ENCODE peak calls at places on chromosomes 7 and 10, in ten cellular contexts. One of them, this sample, is unnamed.

GRCh38 chr7:128755816-128756476 is 16.8 kb downstream of the CALU start:
- DNase-seq in upper lobe of right lung: no peak
- DNase-seq in heart left ventricle: no peak
- DNase-seq in WERI-Rb-1: no peak
- DNase-seq in fibroblast of lung: peak; percentile 92
- DNase-seq in AG10803: peak; percentile 99
- DNase-seq in foreskin fibroblast: peak; percentile 91
- DNase-seq in pancreas: no peak
- DNase-seq in bronchial epithelial cell: no peak
- DNase-seq in mesendoderm: no peak
- DNase-seq in this sample: no peak

GRCh38 chr7:70098133-70098561 is 499.9 kb downstream of the AUTS2 start:
- DNase-seq in AG10803: no peak
- DNase-seq in bronchial epithelial cell: no peak
- DNase-seq in pancreas: no peak
- DNase-seq in mesendoderm: no peak
- DNase-seq in upper lobe of right lung: no peak
- DNase-seq in fibroblast of lung: no peak
- DNase-seq in WERI-Rb-1: no peak
- DNase-seq in heart left ventricle: no peak
- DNase-seq in foreskin fibroblast: no peak
- DNase-seq in this sample: no peak

GRCh38 chr10:4431114-4431862 is 394.7 kb upstream of the AKR1E2 start:
- DNase-seq in bronchial epithelial cell: peak; percentile 5
- DNase-seq in heart left ventricle: no peak
- DNase-seq in mesendoderm: peak; percentile 16
- DNase-seq in WERI-Rb-1: peak; percentile 9
- DNase-seq in AG10803: peak; percentile 58
- DNase-seq in foreskin fibroblast: peak; percentile 32
- DNase-seq in pancreas: no peak
- DNase-seq in fibroblast of lung: peak; percentile 52
- DNase-seq in upper lobe of right lung: no peak
- DNase-seq in this sample: no peak

GRCh38 chr7:138169441-138169851 is 93.2 kb downstream of the AKR1D1 start:
- DNase-seq in upper lobe of right lung: no peak
- DNase-seq in pancreas: no peak
- DNase-seq in AG10803: no peak
- DNase-seq in fibroblast of lung: no peak
- DNase-seq in bronchial epithelial cell: no peak
- DNase-seq in foreskin fibroblast: no peak
- DNase-seq in heart left ventricle: no peak
- DNase-seq in WERI-Rb-1: no peak
- DNase-seq in mesendoderm: peak; percentile 94
- DNase-seq in this sample: no peak

GRCh38 chr10:23199768-23200511 is 7.8 kb downstream of the PTF1A start:
- DNase-seq in WERI-Rb-1: peak; percentile 35
- DNase-seq in heart left ventricle: no peak
- DNase-seq in mesendoderm: no peak
- DNase-seq in foreskin fibroblast: no peak
- DNase-seq in AG10803: no peak
- DNase-seq in upper lobe of right lung: no peak
- DNase-seq in pancreas: no peak
- DNase-seq in fibroblast of lung: no peak
- DNase-seq in bronchial epithelial cell: no peak
- DNase-seq in this sample: no peak

GRCh38 chr7:262251-262572 is 27.8 kb upstream of the FOXL3 start:
- DNase-seq in pancreas: peak; percentile 47
- DNase-seq in WERI-Rb-1: peak; percentile 6
- DNase-seq in heart left ventricle: peak; percentile 13
- DNase-seq in foreskin fibroblast: no peak
- DNase-seq in mesendoderm: no peak
- DNase-seq in upper lobe of right lung: peak; percentile 37
- DNase-seq in fibroblast of lung: no peak
- DNase-seq in bronchial epithelial cell: no peak
- DNase-seq in AG10803: no peak
- DNase-seq in this sample: no peak

GRCh38 chr10:69067189-69067588 is 20.7 kb upstream of the SRGN start:
- DNase-seq in pancreas: no peak
- DNase-seq in AG10803: no peak
- DNase-seq in upper lobe of right lung: no peak
- DNase-seq in fibroblast of lung: no peak
- DNase-seq in mesendoderm: no peak
- DNase-seq in WERI-Rb-1: no peak
- DNase-seq in bronchial epithelial cell: no peak
- DNase-seq in heart left ventricle: no peak
- DNase-seq in foreskin fibroblast: no peak
- DNase-seq in this sample: no peak

GRCh38 chr7:88037050-88037449 is 103.0 kb downstream of the ADAM22 start:
- DNase-seq in foreskin fibroblast: no peak
- DNase-seq in heart left ventricle: no peak
- DNase-seq in upper lobe of right lung: no peak
- DNase-seq in AG10803: no peak
- DNase-seq in WERI-Rb-1: no peak
- DNase-seq in pancreas: no peak
- DNase-seq in fibroblast of lung: no peak
- DNase-seq in bronchial epithelial cell: no peak
- DNase-seq in mesendoderm: no peak
- DNase-seq in this sample: no peak

GRCh38 chr7:90698616-90699015 is 102.5 kb downstream of the CDK14 start:
- DNase-seq in heart left ventricle: no peak
- DNase-seq in upper lobe of right lung: no peak
- DNase-seq in mesendoderm: peak; percentile 42
- DNase-seq in AG10803: no peak
- DNase-seq in foreskin fibroblast: no peak
- DNase-seq in fibroblast of lung: no peak
- DNase-seq in bronchial epithelial cell: no peak
- DNase-seq in pancreas: no peak
- DNase-seq in WERI-Rb-1: no peak
- DNase-seq in this sample: no peak

GRCh38 chr7:100051611-100052010 is 2.0 kb downstream of the ZSCAN21 start:
- DNase-seq in mesendoderm: no peak
- DNase-seq in WERI-Rb-1: no peak
- DNase-seq in fibroblast of lung: no peak
- DNase-seq in foreskin fibroblast: no peak
- DNase-seq in pancreas: no peak
- DNase-seq in bronchial epithelial cell: no peak
- DNase-seq in upper lobe of right lung: no peak
- DNase-seq in AG10803: no peak
- DNase-seq in heart left ventricle: no peak
- DNase-seq in this sample: no peak

GRCh38 chr7:157297071-157297638 is 39.6 kb upstream of the DNAJB6 start:
- DNase-seq in mesendoderm: no peak
- DNase-seq in foreskin fibroblast: no peak
- DNase-seq in pancreas: no peak
- DNase-seq in fibroblast of lung: no peak
- DNase-seq in AG10803: no peak
- DNase-seq in upper lobe of right lung: no peak
- DNase-seq in heart left ventricle: no peak
- DNase-seq in WERI-Rb-1: no peak
- DNase-seq in bronchial epithelial cell: no peak
- DNase-seq in this sample: no peak

GRCh38 chr7:10802526-10802925 is 171.1 kb upstream of the PHF14 start:
- DNase-seq in foreskin fibroblast: no peak
- DNase-seq in mesendoderm: peak; percentile 77
- DNase-seq in pancreas: no peak
- DNase-seq in WERI-Rb-1: no peak
- DNase-seq in bronchial epithelial cell: peak; percentile 99
- DNase-seq in heart left ventricle: no peak
- DNase-seq in upper lobe of right lung: no peak
- DNase-seq in fibroblast of lung: peak; percentile 80
- DNase-seq in AG10803: peak; percentile 25
- DNase-seq in this sample: no peak

GRCh38 chr7:55052081-55052480 is 33.3 kb downstream of the EGFR start:
- DNase-seq in mesendoderm: no peak
- DNase-seq in foreskin fibroblast: peak; percentile 89
- DNase-seq in bronchial epithelial cell: peak; percentile 81
- DNase-seq in upper lobe of right lung: no peak
- DNase-seq in heart left ventricle: no peak
- DNase-seq in pancreas: no peak
- DNase-seq in AG10803: peak; percentile 79
- DNase-seq in fibroblast of lung: peak; percentile 56
- DNase-seq in WERI-Rb-1: no peak
- DNase-seq in this sample: no peak

GRCh38 chr10:86205761-86206145 is 160.8 kb downstream of the GRID1 start:
- DNase-seq in foreskin fibroblast: no peak
- DNase-seq in heart left ventricle: no peak
- DNase-seq in pancreas: no peak
- DNase-seq in fibroblast of lung: no peak
- DNase-seq in AG10803: no peak
- DNase-seq in upper lobe of right lung: peak; percentile 32
- DNase-seq in bronchial epithelial cell: no peak
- DNase-seq in mesendoderm: no peak
- DNase-seq in WERI-Rb-1: no peak
- DNase-seq in this sample: no peak

GRCh38 chr7:66265566-66265965 is 60.4 kb downstream of the TPST1 start:
- DNase-seq in AG10803: peak; percentile 35
- DNase-seq in upper lobe of right lung: no peak
- DNase-seq in mesendoderm: peak; percentile 50
- DNase-seq in bronchial epithelial cell: no peak
- DNase-seq in foreskin fibroblast: no peak
- DNase-seq in heart left ventricle: no peak
- DNase-seq in fibroblast of lung: peak; percentile 53
- DNase-seq in pancreas: no peak
- DNase-seq in WERI-Rb-1: no peak
- DNase-seq in this sample: no peak

GRCh38 chr7:18978108-18978495 is 139.3 kb downstream of the TWIST1 start:
- DNase-seq in bronchial epithelial cell: peak; percentile 94
- DNase-seq in fibroblast of lung: peak; percentile 96
- DNase-seq in upper lobe of right lung: no peak
- DNase-seq in AG10803: peak; percentile 95
- DNase-seq in foreskin fibroblast: peak; percentile 87
- DNase-seq in heart left ventricle: no peak
- DNase-seq in WERI-Rb-1: no peak
- DNase-seq in mesendoderm: no peak
- DNase-seq in pancreas: no peak
- DNase-seq in this sample: no peak

GRCh38 chr10:52677087-52677486 is 95.5 kb downstream of the MBL2 start:
- DNase-seq in WERI-Rb-1: no peak
- DNase-seq in bronchial epithelial cell: no peak
- DNase-seq in heart left ventricle: no peak
- DNase-seq in mesendoderm: no peak
- DNase-seq in pancreas: no peak
- DNase-seq in foreskin fibroblast: no peak
- DNase-seq in upper lobe of right lung: no peak
- DNase-seq in AG10803: peak; percentile 8
- DNase-seq in fibroblast of lung: no peak
- DNase-seq in this sample: no peak

GRCh38 chr10:77310288-77310687 is 327.3 kb downstream of the KCNMA1 start:
- DNase-seq in heart left ventricle: no peak
- DNase-seq in mesendoderm: peak; percentile 41
- DNase-seq in AG10803: peak; percentile 28
- DNase-seq in WERI-Rb-1: no peak
- DNase-seq in upper lobe of right lung: no peak
- DNase-seq in pancreas: no peak
- DNase-seq in foreskin fibroblast: no peak
- DNase-seq in fibroblast of lung: no peak
- DNase-seq in bronchial epithelial cell: no peak
- DNase-seq in this sample: no peak

DNA sequence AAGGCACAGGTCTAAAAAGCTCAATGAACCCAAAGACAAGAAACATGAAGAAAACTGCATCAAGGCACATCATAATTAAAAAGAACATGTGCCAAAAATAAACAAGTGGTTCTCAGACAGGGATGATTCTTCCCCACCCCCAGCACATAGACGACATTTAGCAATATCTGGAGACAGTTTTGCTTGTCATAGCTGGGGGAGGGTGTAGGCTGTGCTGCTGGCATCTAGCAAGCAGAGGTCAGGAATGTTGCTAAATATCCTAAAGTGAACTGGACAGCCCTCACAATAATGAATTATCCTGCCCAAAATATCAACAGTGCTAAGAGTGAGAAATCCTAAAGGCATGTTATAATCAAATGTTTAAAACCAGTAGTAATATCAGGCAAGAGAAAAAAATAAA is 122.6 kb downstream of the MICU1 start:
- DNase-seq in fibroblast of lung: peak; percentile 80
- DNase-seq in heart left ventricle: no peak
- DNase-seq in bronchial epithelial cell: no peak
- DNase-seq in WERI-Rb-1: no peak
- DNase-seq in AG10803: peak; percentile 90
- DNase-seq in foreskin fibroblast: peak; percentile 78
- DNase-seq in mesendoderm: no peak
- DNase-seq in pancreas: no peak
- DNase-seq in upper lobe of right lung: no peak
- DNase-seq in this sample: no peak
- H3K4me3 ChIP-seq in fibroblast of lung: no peak overlapping the region
- H3K4me3 ChIP-seq in heart left ventricle: no peak overlapping the region
- H3K4me3 ChIP-seq in bronchial epithelial cell: no peak overlapping the region
- H3K4me3 ChIP-seq in WERI-Rb-1: no peak overlapping the region
- H3K4me3 ChIP-seq in AG10803: no peak overlapping the region
- H3K4me3 ChIP-seq in foreskin fibroblast: no peak overlapping the region
- H3K4me3 ChIP-seq in mesendoderm: no peak overlapping the region
- H3K4me3 ChIP-seq in pancreas: no peak overlapping the region
- H3K4me3 ChIP-seq in upper lobe of right lung: no peak overlapping the region
- H3K4me3 ChIP-seq in this sample: no peak overlapping the region

DNA sequence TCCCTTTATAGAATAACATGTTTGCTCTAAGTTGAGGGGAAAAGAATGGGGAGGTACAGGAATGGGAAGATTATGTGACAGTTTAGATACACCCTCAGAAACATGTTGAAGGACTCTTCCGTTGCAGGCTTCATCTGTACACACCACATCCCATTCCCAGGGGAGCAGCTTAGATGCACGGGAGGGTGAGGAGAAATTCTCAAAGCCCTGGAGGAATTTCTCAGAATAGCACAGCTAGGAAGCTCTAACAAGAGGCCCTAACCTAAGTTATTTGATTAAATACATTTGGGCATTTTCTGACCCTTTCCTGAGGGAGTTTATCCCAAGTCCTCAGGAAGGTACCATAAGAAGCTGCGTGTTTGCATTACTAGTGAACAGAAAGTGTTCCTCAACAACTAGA is 660.2 kb upstream of the IGFBP3 start:
- DNase-seq in mesendoderm: no peak
- DNase-seq in bronchial epithelial cell: no peak
- DNase-seq in heart left ventricle: no peak
- DNase-seq in foreskin fibroblast: no peak
- DNase-seq in WERI-Rb-1: no peak
- DNase-seq in fibroblast of lung: no peak
- DNase-seq in upper lobe of right lung: no peak
- DNase-seq in AG10803: peak; percentile 52
- DNase-seq in pancreas: no peak
- DNase-seq in this sample: no peak
- H3K4me3 ChIP-seq in mesendoderm: no peak overlapping the region
- H3K4me3 ChIP-seq in bronchial epithelial cell: no peak overlapping the region
- H3K4me3 ChIP-seq in heart left ventricle: no peak overlapping the region
- H3K4me3 ChIP-seq in foreskin fibroblast: no peak overlapping the region
- H3K4me3 ChIP-seq in WERI-Rb-1: no peak overlapping the region
- H3K4me3 ChIP-seq in fibroblast of lung: no peak overlapping the region
- H3K4me3 ChIP-seq in upper lobe of right lung: no peak overlapping the region
- H3K4me3 ChIP-seq in AG10803: no peak overlapping the region
- H3K4me3 ChIP-seq in pancreas: no peak overlapping the region
- H3K4me3 ChIP-seq in this sample: no peak overlapping the region

GRCh38 chr10:80458638-80459037 is 4.5 kb downstream of the TSPAN14 start:
- DNase-seq in AG10803: peak; percentile 29
- DNase-seq in upper lobe of right lung: no peak
- DNase-seq in heart left ventricle: no peak
- DNase-seq in WERI-Rb-1: no peak
- DNase-seq in fibroblast of lung: no peak
- DNase-seq in pancreas: no peak
- DNase-seq in mesendoderm: no peak
- DNase-seq in bronchial epithelial cell: no peak
- DNase-seq in foreskin fibroblast: no peak
- DNase-seq in this sample: no peak
- H3K4me3 ChIP-seq in AG10803: no peak overlapping the region
- H3K4me3 ChIP-seq in upper lobe of right lung: peak overlapping the region; percentile 34
- H3K4me3 ChIP-seq in heart left ventricle: peak overlapping the region; percentile 33
- H3K4me3 ChIP-seq in WERI-Rb-1: no peak overlapping the region
- H3K4me3 ChIP-seq in fibroblast of lung: no peak overlapping the region
- H3K4me3 ChIP-seq in pancreas: no peak overlapping the region
- H3K4me3 ChIP-seq in mesendoderm: no peak overlapping the region
- H3K4me3 ChIP-seq in bronchial epithelial cell: no peak overlapping the region
- H3K4me3 ChIP-seq in foreskin fibroblast: no peak overlapping the region
- H3K4me3 ChIP-seq in this sample: no peak overlapping the region

GRCh38 chr7:30136743-30137485 is 2.1 kb downstream of the MTURN start:
- DNase-seq in foreskin fibroblast: no peak
- DNase-seq in mesendoderm: no peak
- DNase-seq in pancreas: no peak
- DNase-seq in bronchial epithelial cell: no peak
- DNase-seq in upper lobe of right lung: no peak
- DNase-seq in heart left ventricle: no peak
- DNase-seq in AG10803: no peak
- DNase-seq in WERI-Rb-1: no peak
- DNase-seq in fibroblast of lung: no peak
- DNase-seq in this sample: no peak
- H3K4me3 ChIP-seq in foreskin fibroblast: peak overlapping the region; percentile 93
- H3K4me3 ChIP-seq in mesendoderm: no peak overlapping the region
- H3K4me3 ChIP-seq in pancreas: peak overlapping the region; percentile 89
- H3K4me3 ChIP-seq in bronchial epithelial cell: peak overlapping the region; percentile 95
- H3K4me3 ChIP-seq in upper lobe of right lung: peak overlapping the region; percentile 91
- H3K4me3 ChIP-seq in heart left ventricle: peak overlapping the region; percentile 96
- H3K4me3 ChIP-seq in AG10803: peak overlapping the region; percentile 91
- H3K4me3 ChIP-seq in WERI-Rb-1: no peak overlapping the region
- H3K4me3 ChIP-seq in fibroblast of lung: peak overlapping the region; percentile 53
- H3K4me3 ChIP-seq in this sample: no peak overlapping the region

This sample was measured in prostate gland.